ENCODE peak calls at places on chromosomes 6 and 20, in seven cellular contexts. V, W, H, Q, X, E and C are unnamed samples.
A peak's percentile ranks its signal among the peaks of the same experiment; 100 is the strongest.

GRCh38 chr6:125986956-125987617 is 747 bp downstream of the TRMT11 start:
- DNase-seq in V (no peak), W (peak; percentile 32), H (no peak), Q (peak; percentile 61), X (no peak), E (peak; percentile 60), C (peak; percentile 22)

GRCh38 chr6:160022101-160022500 is 53.2 kb downstream of the IGF2R start:
- DNase-seq in V (no peak), W (no peak), H (no peak), Q (no peak), X (no peak), E (no peak), C (no peak)

GRCh38 chr20:17205261-17205660 is 21.6 kb upstream of the PCSK2 start:
- DNase-seq in V (no peak), W (no peak), H (no peak), Q (no peak), X (no peak), E (no peak), C (no peak)

GRCh38 chr6:99013145-99013544 is 65.4 kb upstream of the FBXL4 start:
- DNase-seq in V (no peak), W (no peak), H (no peak), Q (no peak), X (no peak), E (no peak), C (peak; percentile 99)

GRCh38 chr6:128889870-128890269 is 6.9 kb downstream of the LAMA2 start:
- DNase-seq in V (no peak), W (no peak), H (no peak), Q (no peak), X (no peak), E (no peak), C (no peak)

GRCh38 chr20:10611357-10611756 is 62.4 kb downstream of the JAG1 start:
- DNase-seq in V (no peak), W (peak; percentile 45), H (peak; percentile 63), Q (peak; percentile 62), X (peak; percentile 79), E (no peak), C (no peak)

GRCh38 chr6:37783025-37783825 is 36.3 kb upstream of the ZFAND3 start:
- DNase-seq in V (peak; percentile 33), W (peak; percentile 54), H (peak; percentile 37), Q (no peak), X (peak; percentile 85), E (no peak), C (no peak)

GRCh38 chr6:65289491-65289890 is 417.5 kb downstream of the EYS start:
- DNase-seq in V (no peak), W (no peak), H (no peak), Q (no peak), X (no peak), E (no peak), C (peak; percentile 40)

GRCh38 chr20:11792229-11792953 is 125.3 kb upstream of the BTBD3 start:
- DNase-seq in V (no peak), W (no peak), H (no peak), Q (no peak), X (no peak), E (no peak), C (no peak)

GRCh38 chr6:71091167-71091566 is 134.3 kb upstream of the B3GAT2 start:
- DNase-seq in V (no peak), W (no peak), H (no peak), Q (no peak), X (no peak), E (no peak), C (no peak)

GRCh38 chr20:58923117-58923712 is 57.8 kb upstream of the NELFCD start:
- DNase-seq in V (no peak), W (no peak), H (no peak), Q (no peak), X (no peak), E (no peak), C (no peak)

GRCh38 chr6:164331026-164331425 is 916.5 kb downstream of the QKI start:
- DNase-seq in V (no peak), W (no peak), H (no peak), Q (no peak), X (no peak), E (no peak), C (no peak)

GRCh38 chr6:169274761-169275160 is 21.1 kb upstream of the THBS2 start:
- DNase-seq in V (no peak), W (no peak), H (no peak), Q (no peak), X (no peak), E (no peak), C (peak; percentile 44)

GRCh38 chr6:77474973-77475372 is 11.7 kb upstream of the HTR1B start:
- DNase-seq in V (no peak), W (no peak), H (no peak), Q (no peak), X (no peak), E (no peak), C (no peak)

GRCh38 chr6:77633993-77634392 is 18.8 kb upstream of the MEI4 start:
- DNase-seq in V (no peak), W (no peak), H (no peak), Q (no peak), X (no peak), E (no peak), C (peak; percentile 81)

GRCh38 chr20:63361507-63362425 is 617 bp upstream of the CHRNA4 start:
- DNase-seq in V (no peak), W (no peak), H (no peak), Q (no peak), X (peak; percentile 67), E (no peak), C (no peak)

GRCh38 chr6:52352239-52353008 is 9.5 kb upstream of the PAQR8 start:
- DNase-seq in V (no peak), W (peak; percentile 51), H (no peak), Q (peak; percentile 88), X (no peak), E (peak; percentile 54), C (peak; percentile 93)

GRCh38 chr20:19750207-19750606 is 7.9 kb upstream of the RIN2 start:
- DNase-seq in V (no peak), W (no peak), H (no peak), Q (no peak), X (no peak), E (no peak), C (no peak)

GRCh38 chr6:170155464-170156196 is 135.2 kb downstream of the DLL1 start:
- DNase-seq in V (no peak), W (no peak), H (no peak), Q (no peak), X (no peak), E (no peak), C (no peak)

GRCh38 chr6:113403966-113404575 is 453.1 kb upstream of the MARCKS start:
- DNase-seq in V (no peak), W (no peak), H (no peak), Q (no peak), X (no peak), E (no peak), C (no peak)

GRCh38 chr20:59776059-59776603 is 157.3 kb downstream of the SYCP2 start:
- DNase-seq in V (no peak), W (peak; percentile 6), H (no peak), Q (no peak), X (peak; percentile 10), E (no peak), C (no peak)

GRCh38 chr20:43969501-43969900 is 54.8 kb downstream of the TOX2 start:
- DNase-seq in V (no peak), W (no peak), H (no peak), Q (no peak), X (no peak), E (no peak), C (no peak)

GRCh38 chr6:115190534-115190933 is 847.7 kb upstream of the HS3ST5 start:
- DNase-seq in V (no peak), W (no peak), H (no peak), Q (no peak), X (no peak), E (no peak), C (no peak)

GRCh38 chr6:170045981-170046667 is 244.8 kb downstream of the DLL1 start:
- DNase-seq in V (no peak), W (no peak), H (no peak), Q (no peak), X (no peak), E (no peak), C (no peak)